ENCODE peak calls at places on chromosome 2, in nine cellular contexts. G is breast epithelium; J is mesendoderm; D is BE2C; T is body of pancreas; Z is astrocyte; I is effector memory CD4-positive, alpha-beta T cell; B is upper lobe of right lung; R is aorta. C is an unnamed sample. For H3K36me3 and H3K27me3, the result is how much of the 10 kb centered on the place peaks cover.

GRCh38 chr2:232993231-232993821 is 19.7 kb downstream of the NGEF start:
- DNase-seq in B (no peak), Z (peak), J (no peak), G (no peak), T (no peak), I (no peak), R (no peak), D (no peak), C (no peak)

GRCh38 chr2:124623560-124623959 is 598.5 kb downstream of the CNTNAP5 start:
- DNase-seq in Z (no peak), G (no peak), I (no peak), R (no peak), B (no peak), D (no peak), T (no peak), J (peak), C (no peak)

GRCh38 chr2:189481071-189481470 is 39.8 kb downstream of the WDR75 start:
- DNase-seq in R (no peak), I (no peak), G (no peak), Z (no peak), T (no peak), J (no peak), D (no peak), B (no peak), C (no peak)

GRCh38 chr2:151260492-151261239 is 997 bp downstream of the RBM43 start:
- DNase-seq in Z (peak), I (no peak), R (no peak), G (no peak), B (no peak), T (no peak), J (no peak), D (no peak), C (no peak)

GRCh38 chr2:10382313-10383061 is 65.6 kb downstream of the ODC1 start:
- DNase-seq in G (no peak), B (peak), J (peak), I (peak), Z (no peak), R (peak), T (no peak), D (no peak), C (no peak)

GRCh38 chr2:191521608-191522208 is 156.2 kb upstream of the NABP1 start:
- DNase-seq in R (no peak), B (no peak), D (no peak), Z (peak), G (no peak), I (no peak), J (peak), T (no peak), C (peak)

GRCh38 chr2:7480431-7480830 is 563.2 kb downstream of the RNF144A start:
- DNase-seq in I (no peak), D (no peak), Z (no peak), J (no peak), R (no peak), T (no peak), B (no peak), G (no peak), C (no peak)

GRCh38 chr2:202808754-202809153 is 62.8 kb downstream of the ICA1L start:
- DNase-seq in T (no peak), I (no peak), D (no peak), B (no peak), Z (no peak), G (no peak), J (no peak), R (no peak), C (no peak)

GRCh38 chr2:181036848-181037603 is 56.6 kb downstream of the UBE2E3 start:
- DNase-seq in T (no peak), R (no peak), G (no peak), I (no peak), B (no peak), D (no peak), Z (peak), J (no peak), C (no peak)

GRCh38 chr2:196635156-196635555 is 4.4 kb upstream of the CCDC150 start:
- DNase-seq in D (no peak), Z (peak), G (no peak), I (no peak), B (no peak), J (no peak), R (no peak), T (no peak), C (no peak)

GRCh38 chr2:241507430-241508239 is 749 bp downstream of the STK25 start:
- DNase-seq in G (no peak), J (peak), I (no peak), D (peak), B (peak), T (peak), R (no peak), Z (no peak), C (peak)

GRCh38 chr2:230814616-230815015 is 50.1 kb upstream of the ITM2C start:
- DNase-seq in Z (peak), T (no peak), G (no peak), I (no peak), D (no peak), J (peak), B (no peak), R (no peak), C (no peak)

GRCh38 chr2:234071664-234072063 is 21.2 kb downstream of the SPP2 start:
- DNase-seq in B (no peak), T (no peak), D (no peak), G (no peak), J (no peak), Z (no peak), I (no peak), R (no peak), C (no peak)

GRCh38 chr2:46416739-46417403 is 62.5 kb upstream of the TMEM247 start:
- DNase-seq in Z (no peak), I (no peak), R (no peak), B (no peak), T (no peak), D (no peak), G (no peak), J (no peak), C (peak)

GRCh38 chr2:218003994-218004419 is 1.2 kb upstream of the TNS1 start:
- DNase-seq in D (peak), J (no peak), T (peak), Z (peak), I (no peak), B (no peak), R (peak), G (no peak), C (no peak)

GRCh38 chr2:236359426-236359825 is 95.2 kb upstream of the ASB18 start:
- DNase-seq in R (no peak), Z (no peak), I (no peak), G (no peak), D (no peak), J (peak), B (no peak), T (no peak), C (no peak)

GRCh38 chr2:238207006-238207405 is 3.5 kb upstream of the ILKAP start:
- DNase-seq in R (no peak), T (no peak), D (no peak), B (no peak), G (no peak), Z (no peak), I (no peak), J (no peak), C (no peak)

GRCh38 chr2:47250576-47251403 is 95.7 kb upstream of the STPG4 start:
- DNase-seq in Z (no peak), I (no peak), R (no peak), B (no peak), D (peak), G (no peak), T (peak), J (no peak), C (no peak)

GRCh38 chr2:46181789-46182530 is 115.2 kb upstream of the EPAS1 start:
- DNase-seq in D (no peak), Z (no peak), I (no peak), G (no peak), B (no peak), T (no peak), R (no peak), J (no peak), C (no peak)

DNA sequence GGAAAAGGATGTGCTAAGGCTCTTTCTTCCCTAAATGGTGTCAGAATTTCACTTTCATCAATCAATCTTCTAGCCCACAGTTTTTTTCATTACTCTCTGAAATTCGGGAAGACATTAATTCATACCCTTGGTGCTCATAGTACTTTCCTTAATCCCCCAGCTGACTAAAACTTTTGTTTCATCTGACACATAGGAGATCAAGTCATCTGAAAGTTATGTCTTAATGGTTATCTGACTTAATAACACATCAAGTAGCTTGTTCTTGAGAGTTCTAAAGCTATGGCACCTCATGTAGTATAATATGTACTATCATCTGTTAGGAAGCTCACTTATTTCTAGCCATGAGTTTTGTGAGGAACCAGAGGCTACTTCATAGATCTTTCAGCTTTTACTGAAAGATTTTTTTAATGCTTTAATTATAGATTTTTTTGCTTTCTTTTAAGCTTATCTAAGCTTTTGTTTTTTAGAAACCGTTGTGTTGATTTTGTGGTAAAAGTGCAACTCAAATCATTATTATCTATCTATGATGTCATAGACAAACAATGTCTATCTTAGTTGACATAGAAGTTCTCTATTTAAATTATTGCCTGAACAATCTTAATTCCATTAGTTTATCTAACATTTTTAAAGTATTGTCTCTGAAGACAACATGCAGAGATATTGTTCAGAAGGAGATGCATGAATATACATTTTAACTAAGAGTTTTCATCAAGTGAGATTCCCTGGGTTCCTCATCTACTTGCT is 93.6 kb upstream of the UBXN4 start:
- DNase-seq in T (no peak), D (no peak), I (no peak), R (no peak), B (no peak), J (no peak), Z (peak), G (no peak), C (no peak)
- H3K36me3 ChIP-seq in T (under half), D (under half), I (under half), R (under half), B (under half), J (under half), Z (under half), G (under half), C (under half)

GRCh38 chr2:96866586-96866985 is 3.3 kb downstream of the SEMA4C start:
- DNase-seq in B (no peak), G (no peak), T (no peak), I (no peak), R (no peak), J (no peak), D (no peak), Z (no peak), C (no peak)

GRCh38 chr2:96866149-96866548 is 3.7 kb downstream of the SEMA4C start:
- DNase-seq in J (no peak), D (no peak), Z (no peak), I (no peak), T (no peak), G (no peak), B (no peak), R (peak), C (no peak)

GRCh38 chr2:96867756-96868554 is 1.9 kb downstream of the SEMA4C start:
- DNase-seq in T (no peak), I (no peak), B (no peak), R (peak), G (no peak), D (no peak), J (peak), Z (no peak), C (no peak)

GRCh38 chr2:96865654-96866053 is 4.2 kb downstream of the SEMA4C start:
- DNase-seq in I (no peak), B (no peak), Z (no peak), G (no peak), T (no peak), R (no peak), J (no peak), D (no peak), C (no peak)

GRCh38 chr2:96866986-96867755 is 2.7 kb downstream of the SEMA4C start:
- DNase-seq in J (no peak), G (no peak), Z (no peak), T (no peak), R (no peak), I (no peak), D (no peak), B (no peak), C (no peak)
- H3K4me3 ChIP-seq in J (peak), G (peak), Z (peak), T (no peak), R (no peak), I (peak), D (no peak), B (peak), C (peak)

GRCh38 chr2:42492691-42493467 is 903 bp downstream of the KCNG3 start:
- DNase-seq in Z (no peak), J (peak), B (peak), I (no peak), G (no peak), R (no peak), D (no peak), T (peak), C (peak)
- H3K27me3 ChIP-seq in Z (under half), J (under half), B (under half), I (under half), G (under half), R (under half), D (under half), T (under half), C (under half)

DNA sequence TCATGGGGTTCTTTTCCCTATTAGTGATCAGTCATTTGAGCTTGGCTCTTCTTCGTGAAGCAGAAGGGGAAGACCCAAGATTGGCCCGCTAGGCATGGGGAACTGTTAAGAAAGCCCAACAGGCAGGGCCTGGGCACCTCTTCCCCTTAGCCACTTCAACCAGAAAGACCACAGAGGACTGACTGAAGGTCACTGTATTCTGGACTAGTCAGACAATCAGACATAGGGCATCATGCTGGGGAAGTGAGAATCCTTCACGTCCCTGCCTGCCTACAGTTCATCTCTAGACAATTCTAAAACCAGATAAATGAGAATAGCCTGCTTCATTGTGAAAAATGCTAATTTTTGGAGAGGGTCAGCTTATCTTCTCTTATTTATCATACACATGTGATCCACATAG is 28.1 kb downstream of the FAP start:
- DNase-seq in I (no peak), J (no peak), Z (no peak), B (no peak), T (no peak), D (no peak), R (no peak), G (no peak), C (no peak)
- H3K36me3 ChIP-seq in I (under half), J (under half), Z (half or more), B (under half), T (under half), D (under half), R (under half), G (under half), C (under half)

GRCh38 chr2:118309201-118310015 is 221.1 kb downstream of the INSIG2 start:
- DNase-seq in T (no peak), I (no peak), B (no peak), J (peak), R (no peak), Z (no peak), G (no peak), D (no peak), C (no peak)
- H3K4me3 ChIP-seq in T (peak), I (peak), B (peak), J (no peak), R (peak), Z (peak), G (peak), D (peak), C (peak)

GRCh38 chr2:239471011-239471792 is 70.4 kb upstream of the HDAC4 start:
- DNase-seq in R (no peak), Z (no peak), D (no peak), B (no peak), G (peak), T (no peak), J (no peak), I (no peak), C (no peak)
- H3K27me3 ChIP-seq in R (under half), Z (under half), D (under half), B (under half), G (under half), T (under half), J (under half), I (under half), C (under half)

C was measured in Caco-2.